ENCODE peak calls at places on chromosomes 11 and 22, in nine cellular contexts. E is AG04450, Y is Calu3, W is osteoblast, U is A549, S is spleen, I is PC-3, L is body of pancreas, V is astrocyte. J is an unnamed sample.
A peak's percentile ranks its signal among the peaks of the same experiment; 100 is the strongest.

GRCh38 chr11:3183523-3183922 is 18.4 kb upstream of the OSBPL5 start:
- DNase-seq in E (no peak), Y (no peak), W (peak; percentile 9), U (no peak), S (peak; percentile 78), I (no peak), L (no peak), V (no peak), J (no peak)

GRCh38 chr11:82864268-82864667 is 36.0 kb downstream of the PRCP start:
- DNase-seq in E (no peak), Y (peak; percentile 61), W (peak; percentile 46), U (peak; percentile 66), S (peak; percentile 74), I (peak; percentile 82), L (peak; percentile 46), V (peak; percentile 13), J (no peak)

GRCh38 chr11:16981651-16982194 is 32.5 kb downstream of the PLEKHA7 start:
- DNase-seq in E (no peak), Y (peak; percentile 93), W (no peak), U (no peak), S (peak; percentile 61), I (no peak), L (peak; percentile 64), V (peak; percentile 75), J (peak; percentile 57)

GRCh38 chr11:33266418-33267215 is 9.4 kb downstream of the HIPK3 start:
- DNase-seq in E (no peak), Y (peak; percentile 59), W (no peak), U (no peak), S (no peak), I (no peak), L (peak; percentile 40), V (peak; percentile 65), J (no peak)

GRCh38 chr22:46737105-46737975 is 712 bp downstream of the CERK start:
- DNase-seq in E (no peak), Y (peak; percentile 35), W (peak; percentile 93), U (peak; percentile 18), S (peak; percentile 90), I (peak; percentile 5), L (peak; percentile 43), V (peak; percentile 22), J (peak; percentile 60)

GRCh38 chr11:133892584-133893380 is 47.5 kb upstream of the SPATA19 start:
- DNase-seq in E (no peak), Y (no peak), W (no peak), U (no peak), S (no peak), I (no peak), L (no peak), V (no peak), J (no peak)

GRCh38 chr11:16126361-16126760 is 230.0 kb downstream of the SOX6 start:
- DNase-seq in E (no peak), Y (peak; percentile 21), W (no peak), U (no peak), S (no peak), I (no peak), L (no peak), V (peak; percentile 31), J (no peak)

GRCh38 chr11:44859528-44859925 is 91.2 kb downstream of the TP53I11 start:
- DNase-seq in E (no peak), Y (no peak), W (peak; percentile 79), U (no peak), S (no peak), I (no peak), L (no peak), V (no peak), J (no peak)

GRCh38 chr11:77278595-77279506 is 22.6 kb downstream of the GDPD4 start:
- DNase-seq in E (no peak), Y (no peak), W (peak; percentile 76), U (no peak), S (no peak), I (peak; percentile 80), L (no peak), V (peak; percentile 42), J (no peak)

GRCh38 chr11:22787565-22788162 is 41.9 kb downstream of the SVIP start:
- DNase-seq in E (peak; percentile 29), Y (peak; percentile 33), W (no peak), U (peak; percentile 8), S (no peak), I (peak; percentile 53), L (peak; percentile 26), V (peak; percentile 17), J (no peak)

GRCh38 chr11:93285430-93285829 is 45.1 kb upstream of the DEUP1 start:
- DNase-seq in E (no peak), Y (no peak), W (no peak), U (no peak), S (no peak), I (no peak), L (no peak), V (no peak), J (no peak)

GRCh38 chr11:65578667-65579066 is 2.8 kb downstream of the EHBP1L1 start:
- DNase-seq in E (no peak), Y (no peak), W (no peak), U (no peak), S (no peak), I (no peak), L (no peak), V (no peak), J (no peak)

GRCh38 chr11:680476-680875 is 14.5 kb downstream of the DEAF1 start:
- DNase-seq in E (no peak), Y (no peak), W (no peak), U (no peak), S (peak; percentile 84), I (no peak), L (no peak), V (no peak), J (no peak)

GRCh38 chr11:47212938-47213337 is 1.8 kb upstream of the DDB2 start:
- DNase-seq in E (no peak), Y (no peak), W (no peak), U (no peak), S (no peak), I (no peak), L (no peak), V (no peak), J (no peak)

GRCh38 chr11:110249066-110249465 is 47.3 kb downstream of the RDX start:
- DNase-seq in E (no peak), Y (no peak), W (peak; percentile 68), U (no peak), S (no peak), I (peak; percentile 35), L (no peak), V (no peak), J (no peak)

GRCh38 chr11:61860054-61860903 is 31.1 kb downstream of the FADS3 start:
- DNase-seq in E (no peak), Y (peak; percentile 22), W (peak; percentile 77), U (no peak), S (no peak), I (peak; percentile 20), L (peak; percentile 83), V (peak; percentile 21), J (no peak)

DNA sequence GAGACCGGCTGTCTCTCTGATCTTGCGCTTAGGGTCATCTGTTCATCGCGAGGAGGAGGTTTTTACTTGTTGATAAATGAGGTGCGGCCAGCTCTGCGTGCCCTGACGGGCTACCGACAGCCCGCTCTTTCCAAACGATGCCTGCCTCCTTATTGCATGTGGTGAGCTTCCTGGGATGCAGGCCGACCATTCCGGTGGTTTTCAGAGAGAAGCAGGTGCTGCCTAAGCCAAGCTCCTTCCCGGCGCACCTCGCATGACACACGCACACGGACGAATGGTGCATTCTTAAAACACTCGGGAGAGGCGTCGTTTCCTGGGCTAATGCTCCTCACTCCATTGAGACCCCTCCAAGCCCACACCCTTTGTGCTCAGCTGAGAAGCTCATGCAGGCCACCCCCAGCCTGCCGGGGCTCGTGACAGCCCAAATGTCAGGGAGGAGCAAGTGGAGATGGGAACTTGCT is 456.8 kb downstream of the BRD1 start:
- DNase-seq in E (no peak), Y (no peak), W (peak; percentile 41), U (no peak), S (peak; percentile 54), I (no peak), L (peak; percentile 1), V (no peak), J (no peak)
- TF ChIP-seq CTCF in E (no peak), Y (no peak), W (no peak), U (no peak), S (no peak), I (no peak), L (no peak), V (no peak), J (no peak)

GRCh38 chr11:103619480-103619879 is 417.0 kb upstream of the DDI1 start:
- DNase-seq in E (no peak), Y (peak; percentile 13), W (no peak), U (no peak), S (no peak), I (peak; percentile 62), L (no peak), V (no peak), J (no peak)
- TF ChIP-seq CTCF in E (peak; percentile 41), Y (no peak), W (peak; percentile 7), U (peak; percentile 47), S (no peak), I (peak; percentile 65), L (peak; percentile 7), V (no peak), J (no peak)

DNA sequence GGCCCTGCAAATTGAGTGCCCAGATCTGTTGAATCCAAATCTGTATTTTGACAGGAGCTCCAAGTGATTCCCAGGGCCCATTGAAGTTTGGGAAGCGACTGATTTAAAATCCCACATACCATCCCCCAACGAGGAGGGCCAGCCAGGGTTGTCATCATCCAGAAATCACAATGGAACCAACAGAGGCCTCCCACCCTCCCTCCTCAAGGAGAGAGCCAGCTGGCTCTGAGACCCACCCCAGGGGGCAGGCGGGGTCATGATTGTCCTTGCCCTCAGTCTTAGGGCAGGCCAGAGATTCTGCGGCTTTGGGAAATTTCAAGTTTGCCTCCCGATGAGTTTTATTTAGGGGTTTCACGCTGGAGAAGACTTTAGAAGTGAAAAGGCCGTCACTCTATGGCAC is 358.2 kb downstream of the MN1 start:
- DNase-seq in E (no peak), Y (no peak), W (no peak), U (no peak), S (no peak), I (no peak), L (no peak), V (no peak), J (no peak)
- TF ChIP-seq CTCF in E (no peak), Y (no peak), W (no peak), U (no peak), S (no peak), I (no peak), L (no peak), V (no peak), J (no peak)

GRCh38 chr11:72075756-72076155 is 4.6 kb downstream of the NUMA1 start:
- DNase-seq in E (no peak), Y (no peak), W (no peak), U (no peak), S (no peak), I (no peak), L (no peak), V (no peak), J (no peak)

GRCh38 chr11:72078477-72078876 is 1.9 kb downstream of the NUMA1 start:
- DNase-seq in E (no peak), Y (no peak), W (peak; percentile 79), U (no peak), S (no peak), I (peak; percentile 49), L (no peak), V (peak; percentile 50), J (no peak)

GRCh38 chr11:72070486-72070885 is 9.9 kb downstream of the NUMA1 start:
- DNase-seq in E (no peak), Y (no peak), W (no peak), U (no peak), S (no peak), I (no peak), L (no peak), V (no peak), J (no peak)

GRCh38 chr11:72072348-72072747 is 8.0 kb downstream of the NUMA1 start:
- DNase-seq in E (peak; percentile 42), Y (peak; percentile 33), W (peak; percentile 79), U (no peak), S (no peak), I (peak; percentile 91), L (no peak), V (peak; percentile 85), J (no peak)

GRCh38 chr11:72075109-72075508 is 5.2 kb downstream of the NUMA1 start:
- DNase-seq in E (no peak), Y (peak; percentile 23), W (no peak), U (no peak), S (no peak), I (no peak), L (no peak), V (no peak), J (no peak)
- TF ChIP-seq CTCF in E (peak; percentile 18), Y (no peak), W (peak; percentile 14), U (no peak), S (no peak), I (peak; percentile 41), L (no peak), V (no peak), J (no peak)

J was measured in mesothelial cell of epicardium.